ENCODE peak calls at places on chromosome 10, in ten cellular contexts. B is left lung, Q is colonic mucosa, S is SK-N-SH, I is A673, U is esophagus muscularis mucosa, Y is tibial artery, Z is brain microvascular endothelial cell, G is HCT116, D is AG04450. F is an unnamed sample.

GRCh38 chr10:24706479-24707118 is 17.1 kb downstream of the ARHGAP21 start:
- DNase-seq in Z (peak; percentile 95), B (no peak), G (no peak), S (peak; percentile 42), I (peak; percentile 72), D (peak; percentile 83), Q (no peak), Y (no peak), U (no peak), F (no peak)

GRCh38 chr10:99976886-99977391 is 32.8 kb downstream of the DNMBP start:
- DNase-seq in Y (no peak), U (no peak), S (no peak), Z (peak; percentile 85), I (peak; percentile 67), Q (no peak), B (no peak), G (peak; percentile 86), D (peak; percentile 78), F (no peak)

GRCh38 chr10:126661841-126662520 is 8.5 kb downstream of the C10orf90 start:
- DNase-seq in G (no peak), Y (no peak), I (no peak), D (no peak), B (no peak), U (no peak), Q (no peak), Z (peak; percentile 87), S (no peak), F (no peak)

GRCh38 chr10:96496281-96496925 is 17.3 kb downstream of the TLL2 start:
- DNase-seq in S (no peak), I (no peak), Y (no peak), Z (no peak), U (peak; percentile 83), B (no peak), Q (no peak), G (no peak), D (no peak), F (no peak)

GRCh38 chr10:14131261-14131960 is 199.3 kb downstream of the FRMD4A start:
- DNase-seq in Z (no peak), D (no peak), B (no peak), Q (no peak), Y (no peak), U (no peak), I (no peak), S (no peak), G (no peak), F (no peak)

GRCh38 chr10:3499120-3499519 is 285.9 kb downstream of the KLF6 start:
- DNase-seq in Y (no peak), I (no peak), S (no peak), D (no peak), B (no peak), U (no peak), Z (no peak), Q (no peak), G (no peak), F (no peak)

GRCh38 chr10:6020806-6021205 is 41.4 kb downstream of the IL2RA start:
- DNase-seq in G (no peak), Y (no peak), Q (peak; percentile 15), U (no peak), Z (peak; percentile 11), S (no peak), D (no peak), B (no peak), I (no peak), F (no peak)

GRCh38 chr10:123517901-123518300 is 148.3 kb upstream of the GPR26 start:
- DNase-seq in Z (no peak), S (no peak), Q (no peak), I (no peak), U (no peak), G (no peak), B (no peak), D (no peak), Y (peak; percentile 23), F (no peak)

DNA sequence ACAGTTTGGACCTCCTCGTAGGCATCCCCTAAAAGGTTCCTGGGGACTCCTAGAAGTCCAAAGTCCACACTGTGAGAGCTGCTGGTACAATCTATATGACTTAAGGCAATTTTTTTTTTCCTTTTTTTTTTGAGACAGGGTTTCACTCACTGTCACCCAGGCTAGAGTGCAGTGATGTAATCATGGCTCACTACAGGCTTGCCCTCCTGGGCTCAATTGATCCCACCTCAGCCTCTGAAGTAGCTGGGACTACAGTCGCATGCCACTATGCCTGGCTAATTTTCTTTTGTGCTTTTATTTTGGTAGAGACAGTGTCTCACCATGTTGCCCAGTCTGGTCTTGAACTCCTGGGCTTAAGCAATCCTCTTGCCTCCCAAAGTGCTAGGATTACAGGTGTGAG is 4.6 kb upstream of the SPOCK2 start:
- DNase-seq in Q (no peak), G (no peak), U (no peak), B (no peak), Y (no peak), I (no peak), D (no peak), Z (no peak), S (no peak), F (no peak)
- H3K27me3 ChIP-seq in Q (peaks cover 10% of the 10 kb centered on the region), G (no peaks in the 10 kb centered on the region), U (peaks cover 20% of the 10 kb centered on the region), B (peaks cover 19% of the 10 kb centered on the region), Y (peaks cover 21% of the 10 kb centered on the region), I (peaks cover 11% of the 10 kb centered on the region), D (peaks cover 23% of the 10 kb centered on the region), Z (peaks cover 7% of the 10 kb centered on the region), S (peaks cover 9% of the 10 kb centered on the region), F (peaks cover 10% of the 10 kb centered on the region)

GRCh38 chr10:132577350-132578005 is 39.9 kb downstream of the INPP5A start:
- DNase-seq in D (no peak), Q (no peak), Y (no peak), S (peak; percentile 59), I (no peak), Z (no peak), G (no peak), B (peak; percentile 82), U (no peak), F (peak; percentile 68)
- TF ChIP-seq CTCF in D (no peak), Q (no peak), Y (peak; percentile 42), S (peak; percentile 34), I (no peak), Z (peak; percentile 40), G (no peak), B (no peak), U (peak; percentile 52), F (peak; percentile 55)

DNA sequence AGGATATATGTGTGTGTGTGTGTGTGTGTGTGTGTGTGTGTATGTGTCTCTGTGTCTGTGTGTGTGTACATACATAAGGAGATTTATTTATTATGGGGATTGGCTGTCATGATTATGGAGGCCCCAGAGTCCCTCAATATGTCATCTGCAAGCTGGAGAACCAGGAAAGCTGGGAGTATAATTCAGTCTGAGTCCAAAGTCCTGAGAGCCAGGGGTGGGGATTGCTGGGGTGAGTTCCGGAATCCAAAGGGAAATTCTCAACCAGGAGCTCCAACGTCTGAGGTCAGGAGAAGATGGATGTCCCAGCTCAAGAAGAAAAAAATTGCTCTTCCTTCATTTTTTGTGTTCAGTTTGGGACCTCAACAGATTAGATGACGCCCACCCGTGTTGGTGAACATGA is 50.6 kb upstream of the PLPP4 start:
- DNase-seq in Z (no peak), Y (no peak), B (no peak), U (no peak), Q (peak; percentile 70), G (no peak), I (no peak), D (no peak), S (no peak), F (no peak)
- H3K27ac ChIP-seq in Z (no peak overlapping the region), Y (no peak overlapping the region), B (no peak overlapping the region), U (no peak overlapping the region), Q (no peak overlapping the region), G (no peak overlapping the region), I (no peak overlapping the region), D (no peak overlapping the region), S (no peak overlapping the region), F (no peak overlapping the region)

GRCh38 chr10:26220901-26221300 is 4.3 kb downstream of the GAD2 start:
- DNase-seq in S (no peak), D (no peak), I (no peak), G (no peak), Y (no peak), Z (no peak), U (no peak), Q (no peak), B (no peak), F (no peak)
- H3K27me3 ChIP-seq in S (peaks cover 33% of the 10 kb centered on the region), D (peaks cover 4% of the 10 kb centered on the region), I (peaks cover 69% of the 10 kb centered on the region), G (peaks cover 47% of the 10 kb centered on the region), Y (peaks cover 78% of the 10 kb centered on the region), Z (peaks cover 33% of the 10 kb centered on the region), U (peaks cover 90% of the 10 kb centered on the region), Q (peaks cover 42% of the 10 kb centered on the region), B (peaks cover 88% of the 10 kb centered on the region), F (peaks cover 94% of the 10 kb centered on the region)

GRCh38 chr10:118839348-118839747 is 84.6 kb upstream of the CACUL1 start:
- DNase-seq in U (no peak), B (no peak), S (no peak), I (no peak), G (no peak), Y (no peak), Z (no peak), Q (no peak), D (no peak), F (no peak)

GRCh38 chr10:118832242-118832651 is 77.5 kb upstream of the CACUL1 start:
- DNase-seq in S (peak; percentile 84), Y (peak; percentile 81), B (peak; percentile 82), Z (no peak), U (no peak), G (no peak), Q (peak; percentile 51), D (no peak), I (no peak), F (peak; percentile 80)

GRCh38 chr10:118840071-118840775 is 85.5 kb upstream of the CACUL1 start:
- DNase-seq in S (no peak), Y (no peak), Z (peak; percentile 22), I (peak; percentile 12), G (peak; percentile 95), U (no peak), Q (no peak), B (no peak), D (no peak), F (no peak)

GRCh38 chr10:118838364-118838763 is 83.6 kb upstream of the CACUL1 start:
- DNase-seq in Y (no peak), Q (no peak), Z (no peak), G (no peak), I (no peak), U (no peak), B (no peak), D (no peak), S (no peak), F (no peak)

DNA sequence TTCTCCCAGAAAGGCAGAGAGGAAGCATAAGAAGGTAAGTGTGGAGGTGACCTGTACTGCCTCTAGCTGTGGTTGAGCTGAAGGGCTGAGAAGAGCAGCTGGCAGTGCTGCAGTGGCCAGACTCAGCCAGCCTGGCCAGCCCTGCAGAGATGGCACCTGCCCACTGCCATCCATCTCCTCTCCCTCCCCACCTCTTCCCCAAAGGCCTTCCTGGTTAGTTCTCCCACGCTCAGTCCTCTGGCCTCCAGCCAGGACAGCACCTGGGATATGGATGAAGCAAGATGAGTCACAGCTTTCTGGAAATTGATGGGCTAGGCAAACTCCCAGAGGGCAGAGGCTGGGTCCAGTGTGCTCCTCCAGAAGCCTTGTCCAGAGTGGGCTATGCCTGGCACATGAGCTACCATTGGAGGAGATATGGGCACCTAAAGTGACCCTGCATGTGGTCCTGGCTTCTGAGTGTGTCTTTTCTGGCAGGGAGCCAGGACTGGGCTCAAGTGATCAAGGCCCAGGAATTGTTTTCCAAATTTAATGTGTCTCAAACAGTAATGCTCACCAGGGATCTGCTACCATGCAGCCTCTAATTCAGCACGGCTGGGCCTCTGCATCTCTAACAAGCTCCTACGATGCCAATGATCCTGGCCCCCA is 81.0 kb upstream of the CACUL1 start:
- DNase-seq in U (no peak), G (peak; percentile 92), D (no peak), Y (no peak), B (no peak), Q (peak; percentile 57), Z (no peak), S (peak; percentile 51), I (no peak), F (no peak)
- TF ChIP-seq CTCF in U (no peak), G (peak; percentile 14), D (no peak), Y (no peak), B (no peak), Q (no peak), Z (no peak), S (no peak), I (no peak), F (no peak)